ENCODE peak calls at places on chromosomes 7 and 10, in seven cellular contexts. A is DND-41, E is AG04450, Y is AG04449, R is IMR-90, P is heart right ventricle, F is right lobe of liver. W is an unnamed sample.

GRCh38 chr7:49774459-49775064 is 1.1 kb downstream of the VWC2 start:
- DNase-seq in R (no peak), F (no peak), A (no peak), P (peak), E (no peak), Y (no peak), W (no peak)

GRCh38 chr10:132106431-132106830 is 40.7 kb downstream of the JAKMIP3 start:
- DNase-seq in R (no peak), A (no peak), Y (no peak), E (no peak), P (no peak), F (no peak), W (no peak)

GRCh38 chr10:113920819-113921345 is 66.4 kb downstream of the NHLRC2 start:
- DNase-seq in F (no peak), E (no peak), A (no peak), P (no peak), R (no peak), Y (no peak), W (no peak)

GRCh38 chr10:90326498-90327267 is 531.2 kb downstream of the HTR7 start:
- DNase-seq in E (no peak), A (no peak), P (no peak), R (peak), Y (peak), F (no peak), W (no peak)

GRCh38 chr7:139496528-139496927 is 13.1 kb upstream of the KLRG2 start:
- DNase-seq in E (no peak), P (no peak), R (no peak), Y (no peak), F (no peak), A (no peak), W (no peak)

GRCh38 chr10:80472234-80473095 is 18.4 kb downstream of the TSPAN14 start:
- DNase-seq in P (no peak), Y (no peak), R (peak), F (no peak), E (peak), A (no peak), W (no peak)

GRCh38 chr10:31143331-31143935 is 111.8 kb upstream of the ZNF438 start:
- DNase-seq in A (peak), R (no peak), Y (no peak), F (no peak), E (no peak), P (no peak), W (no peak)

GRCh38 chr10:119480667-119481066 is 61.9 kb downstream of the RGS10 start:
- DNase-seq in R (no peak), E (no peak), A (no peak), F (no peak), P (no peak), Y (no peak), W (no peak)

GRCh38 chr7:101784275-101785127 is 32.9 kb upstream of the CUX1 start:
- DNase-seq in F (no peak), P (no peak), E (no peak), A (no peak), Y (no peak), R (no peak), W (no peak)

GRCh38 chr7:32078824-32079223 is 8.6 kb upstream of the PDE1C start:
- DNase-seq in F (no peak), E (no peak), Y (no peak), A (no peak), P (no peak), R (no peak), W (no peak)

GRCh38 chr7:159212226-159212625 is 67.6 kb upstream of the VIPR2 start:
- DNase-seq in Y (no peak), A (no peak), F (no peak), P (no peak), E (no peak), R (no peak), W (no peak)

GRCh38 chr7:82204694-82205093 is 238.9 kb downstream of the CACNA2D1 start:
- DNase-seq in R (peak), Y (no peak), P (peak), E (peak), A (no peak), F (no peak), W (peak)
- TF ChIP-seq CTCF in R (no peak), Y (no peak), P (no peak), E (no peak), A (no peak), F (no peak), W (no peak)

GRCh38 chr7:29278362-29279070 is 83.9 kb downstream of the CHN2 start:
- DNase-seq in P (no peak), A (peak), Y (no peak), R (no peak), E (no peak), F (no peak), W (no peak)

GRCh38 chr7:29275493-29275892 is 80.9 kb downstream of the CHN2 start:
- DNase-seq in A (no peak), P (no peak), E (no peak), R (no peak), Y (no peak), F (no peak), W (no peak)

GRCh38 chr7:29277436-29278215 is 83.1 kb downstream of the CHN2 start:
- DNase-seq in R (no peak), P (no peak), F (no peak), A (no peak), Y (no peak), E (no peak), W (no peak)

GRCh38 chr7:29275018-29275318 is 80.4 kb downstream of the CHN2 start:
- DNase-seq in P (no peak), A (no peak), Y (no peak), F (no peak), E (no peak), R (no peak), W (no peak)

DNA sequence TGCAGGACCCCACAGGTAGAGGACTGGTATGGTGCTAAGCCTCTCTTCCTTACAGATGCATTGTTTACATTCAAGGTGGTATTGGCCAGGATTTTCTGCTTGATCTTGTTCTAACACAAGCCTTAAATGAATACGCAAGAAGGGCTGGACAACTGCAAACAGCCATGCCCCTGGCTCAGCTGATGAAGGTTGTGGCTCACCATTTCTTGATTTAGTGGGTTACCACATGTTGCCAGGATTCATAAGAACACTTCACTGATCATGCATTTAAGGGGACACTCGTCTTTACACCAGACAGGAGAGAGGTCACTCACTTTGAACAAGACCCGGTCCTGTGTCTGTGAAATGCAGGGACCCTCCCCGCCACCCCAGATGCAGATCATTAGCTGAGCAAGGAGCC is 82.2 kb downstream of the CHN2 start:
- DNase-seq in A (no peak), E (no peak), Y (no peak), P (no peak), F (no peak), R (no peak), W (no peak)
- H3K4me3 ChIP-seq in A (no peak), E (no peak), Y (no peak), P (no peak), F (no peak), R (no peak), W (no peak)

GRCh38 chr10:2989292-2989947 is 77.9 kb upstream of the PFKP start:
- DNase-seq in Y (no peak), A (no peak), F (no peak), E (no peak), P (no peak), R (no peak), W (no peak)

GRCh38 chr10:2990764-2991163 is 76.6 kb upstream of the PFKP start:
- DNase-seq in A (no peak), Y (no peak), R (no peak), E (no peak), F (no peak), P (no peak), W (no peak)

GRCh38 chr10:2993636-2994035 is 73.7 kb upstream of the PFKP start:
- DNase-seq in Y (no peak), E (no peak), A (no peak), P (no peak), F (no peak), R (no peak), W (no peak)

GRCh38 chr10:2994562-2994961 is 72.8 kb upstream of the PFKP start:
- DNase-seq in R (peak), P (no peak), F (no peak), A (no peak), E (no peak), Y (peak), W (peak)

DNA sequence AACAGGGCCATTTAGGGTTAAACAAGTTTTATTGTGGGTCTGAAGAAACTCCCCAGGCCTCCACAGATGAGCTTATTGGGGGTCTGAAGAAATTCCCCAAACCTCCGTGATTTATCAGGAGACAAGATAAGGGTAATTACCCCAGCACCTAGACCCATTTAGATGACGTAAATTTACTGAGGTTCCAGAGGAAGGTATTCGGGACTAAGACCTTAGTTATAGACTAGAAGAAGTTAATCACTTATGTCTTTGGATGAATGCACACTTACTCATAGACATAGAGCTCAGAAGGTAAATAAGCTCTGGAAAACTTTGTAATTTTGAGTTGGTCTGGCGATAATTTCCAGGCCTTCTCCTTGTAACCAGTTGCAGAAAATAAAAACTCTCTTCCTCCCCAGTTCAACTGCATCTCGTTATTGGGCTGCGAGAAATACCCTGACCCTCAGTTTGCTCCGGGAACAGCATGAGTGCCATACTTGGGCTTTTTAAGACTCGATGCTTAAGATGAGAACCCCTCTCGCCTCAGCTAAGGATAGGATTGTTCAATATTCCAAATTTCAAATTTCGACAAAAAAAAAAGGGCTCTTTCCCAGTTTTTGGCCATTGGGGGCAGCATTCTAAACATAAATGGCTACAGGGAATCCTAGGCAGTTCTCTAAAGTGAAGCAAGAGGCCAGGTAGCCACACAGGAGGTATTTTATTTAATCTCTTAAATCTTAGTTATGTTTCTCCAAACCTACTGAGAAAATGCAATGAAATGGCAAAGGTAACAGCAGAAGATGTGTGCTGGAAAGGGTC is 74.7 kb upstream of the PFKP start:
- DNase-seq in F (no peak), R (no peak), P (no peak), E (no peak), A (no peak), Y (no peak), W (no peak)
- TF ChIP-seq CTCF in F (no peak), R (no peak), P (no peak), E (peak), A (peak), Y (no peak), W (peak)

GRCh38 chr10:100654835-100655759 is 90.3 kb upstream of the PAX2 start:
- DNase-seq in P (no peak), Y (no peak), F (no peak), A (peak), R (no peak), E (no peak), W (no peak)
- H3K4me3 ChIP-seq in P (no peak), Y (no peak), F (no peak), A (no peak), R (no peak), E (no peak), W (no peak)

DNA sequence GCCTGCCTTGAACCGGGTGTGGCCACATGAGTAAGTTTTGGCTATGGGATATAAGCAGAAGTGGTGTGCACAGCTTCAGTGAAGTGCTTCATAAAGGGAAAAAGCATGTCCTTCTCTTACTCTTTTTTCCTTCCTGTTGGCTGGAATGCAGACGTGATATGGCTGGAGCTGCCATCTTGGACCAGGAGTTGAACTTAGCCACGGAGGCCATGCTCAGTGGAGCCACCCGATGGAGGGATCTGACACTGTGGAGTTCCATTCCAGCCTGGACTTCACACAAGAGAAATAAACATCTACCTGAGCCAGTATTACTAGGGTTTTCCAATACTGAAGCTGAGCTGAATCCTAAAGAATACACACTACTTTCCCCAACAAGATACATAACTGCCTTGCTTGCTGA is 52.3 kb downstream of the CCDC3 start:
- DNase-seq in E (no peak), R (no peak), A (no peak), F (no peak), Y (no peak), P (no peak), W (no peak)
- TF ChIP-seq CTCF in E (no peak), R (no peak), A (peak), F (no peak), Y (no peak), P (no peak), W (no peak)

DNA sequence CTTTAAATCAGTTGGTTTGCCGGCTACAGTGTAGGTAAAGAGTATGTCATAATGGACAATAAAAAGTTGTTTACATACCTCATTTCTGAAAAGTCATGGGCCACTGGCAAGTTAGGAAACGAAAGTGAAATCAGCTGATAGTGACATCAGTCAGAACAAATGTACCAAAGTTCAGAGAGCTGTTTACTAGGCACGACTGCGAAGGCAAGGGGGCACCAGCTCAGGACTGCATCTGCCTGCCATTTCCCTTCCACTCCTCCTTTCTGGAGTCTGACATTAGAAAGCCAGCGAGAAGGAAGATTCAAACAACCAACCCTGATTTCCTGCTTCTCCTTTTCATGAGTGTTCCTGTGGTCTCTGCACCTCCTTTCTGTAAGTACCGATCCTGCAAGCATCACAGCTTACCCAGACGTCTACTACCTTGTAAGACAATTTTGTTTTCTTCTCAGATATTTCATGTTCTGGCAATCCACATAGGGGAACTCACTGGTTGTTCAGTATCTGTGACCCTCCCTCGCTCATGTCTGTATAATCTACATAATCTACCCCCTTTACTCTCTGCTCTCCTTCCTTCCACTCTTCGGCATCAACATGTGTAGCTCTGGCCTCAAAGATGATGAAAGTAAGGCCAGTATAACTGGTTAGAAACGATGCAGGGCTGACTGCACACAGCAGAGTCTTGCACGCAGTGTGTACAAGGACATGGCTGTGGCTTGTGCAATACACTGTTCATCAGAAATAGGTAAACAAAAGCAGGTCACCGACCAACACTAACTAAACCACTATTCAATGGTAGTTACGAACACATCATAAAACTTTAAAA is at the start of gene TMEM140:
- DNase-seq in F (peak), Y (no peak), A (peak), R (peak), P (no peak), E (no peak), W (no peak)
- H3K4me3 ChIP-seq in F (peak), Y (peak), A (peak), R (peak), P (peak), E (peak), W (peak)

DNA sequence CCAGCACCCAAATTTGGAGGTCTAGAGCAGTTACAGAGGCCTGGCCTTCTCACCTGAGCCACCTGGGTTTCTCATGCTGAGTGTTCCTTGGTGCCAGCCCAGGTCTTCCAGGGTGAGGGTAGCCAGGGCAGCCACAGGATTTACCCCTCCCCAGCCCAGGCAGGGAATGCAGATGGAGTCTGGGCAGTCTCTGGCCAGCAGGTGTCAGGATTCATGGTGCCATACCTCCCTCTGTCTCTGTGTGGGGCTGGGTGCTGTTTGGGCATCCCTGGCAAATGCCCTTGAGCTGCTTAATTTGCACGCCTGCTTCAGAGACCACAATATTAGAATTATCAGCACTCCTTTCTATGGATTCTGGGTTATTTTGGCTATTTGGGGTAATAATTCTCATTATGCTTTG is 246.7 kb downstream of the GFRA1 start:
- DNase-seq in Y (no peak), E (no peak), F (peak), A (no peak), P (no peak), R (no peak), W (no peak)
- TF ChIP-seq CTCF in Y (no peak), E (no peak), F (peak), A (no peak), P (no peak), R (no peak), W (peak)

DNA sequence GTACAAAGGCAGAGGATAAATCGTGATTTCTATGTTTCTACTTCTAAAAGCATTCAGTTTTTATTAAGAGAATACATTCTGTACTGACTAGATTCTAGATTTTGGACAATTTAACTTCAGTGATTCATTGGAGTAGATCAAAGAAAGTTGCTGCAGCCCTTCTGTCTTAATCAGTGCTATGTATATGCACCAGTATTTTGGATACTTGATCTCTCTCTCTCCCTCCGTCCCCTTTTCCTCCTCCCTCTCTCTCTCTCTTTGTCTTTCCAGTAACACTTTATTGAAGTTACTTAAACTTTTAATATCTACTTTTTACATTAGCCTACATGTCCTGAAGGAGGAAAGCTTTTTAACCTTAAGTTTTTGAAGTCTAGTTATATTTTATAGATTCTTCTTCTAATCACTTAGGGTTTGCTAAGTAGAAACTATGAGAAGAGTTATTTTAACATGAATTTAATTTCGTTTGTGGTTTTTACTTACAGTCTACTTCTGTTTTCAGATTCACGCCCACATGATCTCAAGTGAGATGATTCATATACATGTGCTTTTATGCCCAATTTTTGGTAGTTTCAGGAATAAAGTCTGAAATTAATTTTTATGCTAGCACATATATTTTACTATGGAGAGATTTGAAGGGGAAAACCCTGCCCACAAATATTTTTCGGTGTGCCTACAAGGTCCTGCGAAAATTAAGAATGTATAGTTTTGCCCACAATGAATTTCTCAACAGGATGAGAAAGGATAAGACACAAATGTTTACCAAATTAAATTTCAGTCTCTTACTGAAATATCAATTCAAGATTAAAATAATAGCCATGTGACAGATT is 9.1 kb downstream of the MDFIC start:
- DNase-seq in R (peak), A (no peak), E (no peak), Y (no peak), P (no peak), F (no peak), W (no peak)
- H3K4me3 ChIP-seq in R (no peak), A (no peak), E (no peak), Y (no peak), P (no peak), F (no peak), W (no peak)

GRCh38 chr10:71984798-71985388 is 20.7 kb downstream of the CHST3 start:
- DNase-seq in P (no peak), F (no peak), A (no peak), E (no peak), Y (no peak), R (no peak), W (no peak)

GRCh38 chr10:71981868-71982230 is 17.7 kb downstream of the CHST3 start:
- DNase-seq in F (no peak), E (no peak), P (no peak), A (no peak), R (no peak), Y (no peak), W (no peak)

GRCh38 chr10:71984126-71984797 is 20.1 kb downstream of the CHST3 start:
- DNase-seq in A (no peak), P (no peak), R (no peak), F (no peak), E (no peak), Y (no peak), W (no peak)

GRCh38 chr10:71982269-71983178 is 18.3 kb downstream of the CHST3 start:
- DNase-seq in Y (no peak), A (no peak), R (no peak), F (no peak), E (no peak), P (no peak), W (no peak)

DNA sequence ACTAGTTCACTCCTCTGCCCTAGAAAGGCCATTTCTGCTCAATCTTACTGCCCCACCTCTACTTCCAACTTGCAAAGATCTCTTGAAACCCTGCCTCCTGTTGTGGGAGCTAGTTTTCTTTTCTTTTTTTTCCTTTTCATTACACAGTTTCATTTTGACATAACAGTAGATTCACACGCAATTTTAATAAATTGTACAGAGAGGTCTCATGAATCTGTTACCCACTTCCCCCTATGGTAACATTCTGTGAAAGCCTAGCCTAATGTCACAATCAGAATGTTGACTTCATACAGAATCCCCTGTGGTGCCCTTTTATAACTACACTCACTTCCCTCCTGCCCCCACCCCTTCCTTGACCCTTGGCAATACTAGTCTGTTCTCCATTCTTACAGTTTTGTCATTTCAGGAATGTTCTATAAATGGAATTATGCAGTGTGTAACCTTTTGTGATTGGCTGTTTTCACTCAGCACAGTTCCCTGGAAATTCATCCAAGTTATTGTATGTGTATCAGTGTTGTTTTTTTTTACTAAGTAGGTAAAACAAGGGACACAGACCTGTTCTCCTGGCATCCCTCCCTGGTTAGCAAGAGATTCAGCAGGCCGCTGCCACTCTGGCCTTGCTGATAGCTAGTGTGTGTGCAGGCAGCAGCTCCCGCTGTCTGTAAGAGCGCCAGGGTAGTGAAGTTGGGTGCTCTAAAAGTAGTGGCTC is 21.5 kb downstream of the CHST3 start:
- DNase-seq in R (peak), Y (no peak), P (no peak), A (no peak), F (no peak), E (no peak), W (no peak)
- TF ChIP-seq CTCF in R (no peak), Y (no peak), P (no peak), A (no peak), F (no peak), E (peak), W (no peak)